ENCODE peak calls at places on chromosomes 4 and X, in five cellular contexts. Q is islet precursor cell; V is activated CD8-positive, alpha-beta memory T cell treated with anti-CD3 and anti-CD28 coated beads for 48 hours; K is fibroblast of pulmonary artery; U is A549. L is an unnamed sample.
A peak's percentile ranks its signal among the peaks of the same experiment; 100 is the strongest.

GRCh38 chr4:81085291-81085690 is 54.8 kb downstream of the BMP3 start:
- DNase-seq in U (no peak), V (no peak), Q (no peak), K (peak; percentile 25), L (no peak)

GRCh38 chrX:74779175-74779574 is 146.1 kb downstream of the NEXMIF start:
- DNase-seq in K (no peak), V (no peak), Q (no peak), U (no peak), L (no peak)

GRCh38 chr4:3304831-3305609 is 12.2 kb downstream of the RGS12 start:
- DNase-seq in V (no peak), Q (peak; percentile 45), U (no peak), K (peak; percentile 49), L (no peak)

GRCh38 chrX:48761674-48762471 is at the start of gene GLOD5:
- DNase-seq in K (peak; percentile 3), V (no peak), U (no peak), Q (peak; percentile 79), L (peak; percentile 86)

GRCh38 chrX:31232506-31232905 is 160.7 kb upstream of the FTHL17 start:
- DNase-seq in K (no peak), V (no peak), U (no peak), Q (no peak), L (no peak)

GRCh38 chrX:275967-276587 is 5.1 kb upstream of the PLCXD1 start:
- DNase-seq in U (peak; percentile 93), K (peak; percentile 41), Q (peak; percentile 93), V (no peak), L (no peak)

GRCh38 chr4:41746025-41746439 is 2.5 kb downstream of the PHOX2B start:
- DNase-seq in K (no peak), Q (peak; percentile 52), V (no peak), U (no peak), L (no peak)

GRCh38 chr4:89173336-89174090 is 62.2 kb downstream of the TIGD2 start:
- DNase-seq in U (no peak), Q (no peak), V (no peak), K (no peak), L (peak; percentile 0)

GRCh38 chr4:40462326-40462725 is 127.2 kb downstream of the CHRNA9 start:
- DNase-seq in Q (no peak), K (no peak), V (no peak), U (no peak), L (peak; percentile 15)

GRCh38 chr4:8592366-8593267 is at the start of gene CPZ:
- DNase-seq in Q (no peak), U (no peak), K (peak; percentile 4), V (no peak), L (peak; percentile 3)

GRCh38 chr4:8387615-8388266 is 52.8 kb downstream of the ACOX3 start:
- DNase-seq in U (peak; percentile 18), V (no peak), K (no peak), Q (no peak), L (no peak)

GRCh38 chr4:122826596-122827257 is at the start of gene FGF2:
- DNase-seq in V (peak; percentile 4), K (peak; percentile 62), Q (peak; percentile 71), U (peak; percentile 28), L (peak; percentile 44)

GRCh38 chr4:24475756-24476155 is 108.6 kb downstream of the DHX15 start:
- DNase-seq in U (no peak), V (no peak), Q (peak; percentile 29), K (no peak), L (no peak)

GRCh38 chrX:24231169-24231568 is 81.6 kb downstream of the ZFX start:
- DNase-seq in K (peak; percentile 85), Q (peak; percentile 85), U (peak; percentile 44), V (no peak), L (no peak)

GRCh38 chr4:121277194-121278105 is 103.4 kb downstream of the QRFPR start:
- DNase-seq in Q (peak; percentile 72), U (no peak), K (peak; percentile 12), V (no peak), L (no peak)

GRCh38 chrX:39639871-39640270 is 457.9 kb downstream of the BCOR start:
- DNase-seq in U (no peak), K (no peak), Q (no peak), V (no peak), L (no peak)

GRCh38 chrX:107135076-107135964 is 16.7 kb upstream of the RBM41 start:
- DNase-seq in U (peak; percentile 26), Q (no peak), K (peak; percentile 69), V (no peak), L (no peak)

GRCh38 chr4:121951570-121952110 is at the start of gene TRPC3:
- DNase-seq in U (no peak), Q (peak; percentile 60), K (no peak), V (peak; percentile 6), L (peak; percentile 37)

GRCh38 chr4:33160126-33160525 is 2440.0 kb downstream of the PCDH7 start:
- DNase-seq in U (no peak), K (peak; percentile 76), Q (no peak), V (no peak), L (peak; percentile 20)

GRCh38 chr4:26061248-26061986 is 147.4 kb downstream of the SMIM20 start:
- DNase-seq in U (peak; percentile 15), Q (peak; percentile 76), K (peak; percentile 67), V (no peak), L (peak; percentile 11)

GRCh38 chrX:101357166-101357795 is 8.7 kb upstream of the TIMM8A start:
- DNase-seq in V (no peak), U (no peak), K (peak; percentile 25), Q (no peak), L (no peak)